ENCODE peak calls at places on chromosomes 2 and 18, in five cellular contexts. M is Panc1, C is breast epithelium, Q is stomach, I is endothelial cell of umbilical vein. O is an unnamed sample.

GRCh38 chr18:30730915-30731314 is 311.6 kb downstream of the DSC3 start:
- DNase-seq in M (no peak), C (no peak), Q (no peak), I (no peak), O (no peak)

GRCh38 chr2:140786585-140786984 is 1344.2 kb downstream of the LRP1B start:
- DNase-seq in M (no peak), C (no peak), Q (no peak), I (no peak), O (no peak)

GRCh38 chr2:240948905-240949790 is 43.0 kb downstream of the CROCC2 start:
- DNase-seq in M (no peak), C (peak; percentile 3), Q (peak; percentile 24), I (no peak), O (no peak)

GRCh38 chr18:22946841-22947240 is 13.7 kb downstream of the RBBP8 start:
- DNase-seq in M (no peak), C (no peak), Q (no peak), I (no peak), O (no peak)

GRCh38 chr2:240825476-240825875 is 5.5 kb upstream of the KIF1A start:
- DNase-seq in M (no peak), C (no peak), Q (no peak), I (no peak), O (no peak)

GRCh38 chr2:219331560-219332213 is 857 bp downstream of the RESP18 start:
- DNase-seq in M (no peak), C (no peak), Q (no peak), I (no peak), O (no peak)

GRCh38 chr18:3692113-3692621 is 242.2 kb downstream of the TGIF1 start:
- DNase-seq in M (no peak), C (no peak), Q (no peak), I (no peak), O (no peak)

GRCh38 chr2:36452279-36452678 is 96.7 kb downstream of the CRIM1 start:
- DNase-seq in M (no peak), C (no peak), Q (no peak), I (no peak), O (no peak)

GRCh38 chr2:184560603-184561002 is 37.7 kb upstream of the ZNF804A start:
- DNase-seq in M (no peak), C (no peak), Q (no peak), I (no peak), O (no peak)

GRCh38 chr2:29607025-29607424 is 314.4 kb downstream of the ALK start:
- DNase-seq in M (no peak), C (no peak), Q (no peak), I (no peak), O (no peak)

GRCh38 chr2:128732976-128733431 is 414.3 kb upstream of the HS6ST1 start:
- DNase-seq in M (no peak), C (no peak), Q (no peak), I (no peak), O (peak; percentile 84)

GRCh38 chr2:68225119-68225632 is 27.2 kb downstream of the PPP3R1 start:
- DNase-seq in M (peak; percentile 30), C (no peak), Q (peak; percentile 31), I (peak; percentile 34), O (no peak)
- TF ChIP-seq CTCF in M (peak; percentile 73), C (no peak), Q (no peak), I (no peak), O (peak; percentile 26)

GRCh38 chr2:86338778-86339295 is 1.4 kb upstream of the REEP1 start:
- DNase-seq in M (no peak), C (no peak), Q (no peak), I (no peak), O (no peak)

GRCh38 chr2:86336350-86337234 is 834 bp downstream of the REEP1 start:
- DNase-seq in M (no peak), C (no peak), Q (no peak), I (no peak), O (no peak)

GRCh38 chr2:86341470-86341869 is 4.0 kb upstream of the REEP1 start:
- DNase-seq in M (no peak), C (no peak), Q (no peak), I (no peak), O (no peak)

GRCh38 chr2:86335865-86336321 is 1.5 kb downstream of the REEP1 start:
- DNase-seq in M (no peak), C (no peak), Q (no peak), I (no peak), O (no peak)

GRCh38 chr2:86337235-86338099 is at the start of gene REEP1:
- DNase-seq in M (no peak), C (no peak), Q (peak; percentile 36), I (no peak), O (peak; percentile 8)
- TF ChIP-seq POLR2AphosphoS5 in M (no peak), C (no peak), Q (no peak), I (no peak), O (no peak)

GRCh38 chr2:53785378-53785777 is 1.4 kb downstream of the ASB3 start:
- DNase-seq in M (no peak), C (no peak), Q (no peak), I (no peak), O (no peak)

GRCh38 chr2:53787911-53788289 is 1.1 kb downstream of the ERLEC1 start:
- DNase-seq in M (no peak), C (no peak), Q (no peak), I (no peak), O (no peak)

GRCh38 chr2:53786371-53787254 is at the start of the genes ASB3 and ERLEC1:
- DNase-seq in M (peak; percentile 59), C (peak; percentile 75), Q (peak; percentile 88), I (peak; percentile 87), O (peak; percentile 90)

GRCh38 chr2:53784431-53784830 is 2.3 kb downstream of the ASB3 start:
- DNase-seq in M (no peak), C (no peak), Q (no peak), I (no peak), O (no peak)

GRCh38 chr2:53787255-53787910 is 539 bp downstream of the ERLEC1 start:
- DNase-seq in M (no peak), C (no peak), Q (no peak), I (peak; percentile 63), O (peak; percentile 46)
- TF ChIP-seq CTCF in M (no peak), C (no peak), Q (no peak), I (no peak), O (no peak)

DNA sequence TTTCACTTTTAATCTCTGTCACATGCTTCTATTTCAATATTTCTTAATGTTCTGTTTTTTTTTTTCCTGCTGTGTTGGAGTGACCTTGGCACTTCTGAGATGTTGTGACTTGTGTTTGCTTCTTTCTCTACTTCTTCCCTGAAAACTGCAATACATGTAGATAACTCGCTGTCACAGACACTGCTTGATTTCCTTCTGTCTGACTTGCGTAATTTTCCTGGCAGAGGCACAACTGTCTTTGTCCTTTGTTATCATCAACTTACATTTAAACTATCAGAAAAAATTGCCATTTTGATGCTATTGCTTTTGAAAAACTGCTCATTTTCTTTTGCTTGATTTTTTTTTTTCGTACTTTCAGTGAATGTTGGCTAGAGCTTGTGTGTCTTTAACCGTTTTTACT is 69.0 kb downstream of the BABAM2 start:
- DNase-seq in M (no peak), C (no peak), Q (no peak), I (peak; percentile 59), O (peak; percentile 64)
- TF ChIP-seq POLR2AphosphoS5 in M (no peak), C (no peak), Q (no peak), I (no peak), O (peak; percentile 57)

GRCh38 chr18:48955528-48956261 is 4.9 kb upstream of the SMAD7 start:
- DNase-seq in M (no peak), C (no peak), Q (peak; percentile 50), I (peak; percentile 87), O (no peak)
- TF ChIP-seq CTCF in M (no peak), C (no peak), Q (no peak), I (no peak), O (no peak)

DNA sequence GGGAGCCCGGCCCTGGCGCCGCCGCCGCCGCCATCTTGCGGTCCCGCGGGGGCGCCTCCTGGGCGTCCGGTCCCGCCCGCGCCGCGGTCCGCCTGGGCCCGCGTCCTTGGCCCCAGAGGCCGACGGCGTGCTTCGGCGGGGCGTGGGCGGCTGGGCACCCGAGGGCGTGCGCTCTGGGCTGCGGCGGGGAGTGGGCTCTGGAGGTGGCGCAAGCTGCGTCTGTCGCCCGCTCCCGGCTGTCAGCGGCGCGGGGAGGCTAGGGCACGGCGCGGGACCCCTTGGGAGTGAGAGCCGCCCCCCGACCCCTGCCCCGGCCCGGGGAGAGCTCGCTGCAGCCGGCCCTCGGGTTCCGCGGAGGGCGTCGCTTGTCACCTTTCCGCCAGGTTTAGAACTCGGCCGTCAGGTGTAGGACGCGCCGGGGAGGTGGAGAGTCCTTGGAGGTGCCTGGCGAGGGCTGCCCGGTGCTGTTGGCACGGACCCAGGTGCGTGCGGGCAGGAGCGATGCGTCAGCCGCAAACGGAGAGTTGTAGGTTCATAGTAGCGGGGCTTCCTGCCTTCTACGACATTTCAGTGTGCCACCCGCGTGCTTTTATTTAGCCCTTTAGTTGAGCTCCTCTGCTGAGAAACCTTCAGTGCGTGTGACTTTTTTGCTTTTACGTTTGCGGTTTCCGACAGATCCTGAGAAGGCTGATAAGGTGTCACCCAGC is 921 bp downstream of the VAPA start:
- DNase-seq in M (no peak), C (peak; percentile 73), Q (peak; percentile 88), I (peak; percentile 84), O (peak; percentile 85)
- TF ChIP-seq POLR2AphosphoS5 in M (no peak), C (peak; percentile 37), Q (peak; percentile 85), I (peak; percentile 29), O (peak; percentile 83)

O was measured in HL-60.